ENCODE peak calls at places on chromosomes 2 and 18, in four cellular contexts. P is myocyte, N is body of pancreas, Y is AG08395. O is an unnamed sample.

GRCh38 chr2:1744446-1745170 is at the start of gene PXDN:
- DNase-seq in P (peak; percentile 77), N (peak; percentile 11), Y (peak; percentile 86), O (peak; percentile 72)

GRCh38 chr2:3585239-3586109 is 9.4 kb upstream of the COLEC11 start:
- DNase-seq in P (no peak), N (peak; percentile 51), Y (no peak), O (no peak)

GRCh38 chr18:77073336-77074093 is 59.1 kb downstream of the MBP start:
- DNase-seq in P (no peak), N (no peak), Y (no peak), O (no peak)

GRCh38 chr2:53490659-53491058 is 276.9 kb upstream of the CHAC2 start:
- DNase-seq in P (peak; percentile 81), N (peak; percentile 14), Y (no peak), O (peak; percentile 75)

GRCh38 chr18:32469691-32470131 is 971 bp downstream of the GAREM1 start:
- DNase-seq in P (peak; percentile 56), N (no peak), Y (peak; percentile 6), O (peak; percentile 44)

GRCh38 chr2:120926463-120927165 is 190.9 kb downstream of the GLI2 start:
- DNase-seq in P (no peak), N (no peak), Y (no peak), O (no peak)

GRCh38 chr2:154697422-154698237 is 865 bp upstream of the KCNJ3 start:
- DNase-seq in P (peak; percentile 15), N (peak; percentile 24), Y (no peak), O (no peak)

GRCh38 chr18:74378179-74378682 is 62.6 kb downstream of the C18orf63 start:
- DNase-seq in P (peak; percentile 28), N (no peak), Y (peak; percentile 83), O (no peak)

GRCh38 chr18:36590621-36591580 is 237.9 kb downstream of the TPGS2 start:
- DNase-seq in P (no peak), N (no peak), Y (no peak), O (no peak)

GRCh38 chr2:71685941-71686611 is 232.7 kb downstream of the DYSF start:
- DNase-seq in P (peak; percentile 72), N (no peak), Y (no peak), O (no peak)

O was measured in LHCN-M2.